ENCODE peak calls at places on chromosome 9, in four cellular contexts. One of them, this sample, is unnamed.

GRCh38 chr9:135103001-135103446 is 15.6 kb downstream of the OLFM1 start:
- DNase-seq in tibial nerve: no peak
- DNase-seq in right atrium auricular region: no peak
- DNase-seq in CD4-positive, alpha-beta T cell: no peak
- DNase-seq in this sample: no peak

GRCh38 chr9:25677301-25678146 is 720 bp downstream of the TUSC1 start:
- DNase-seq in tibial nerve: peak
- DNase-seq in right atrium auricular region: peak
- DNase-seq in CD4-positive, alpha-beta T cell: no peak
- DNase-seq in this sample: no peak

GRCh38 chr9:89080193-89080592 is 88.9 kb downstream of the S1PR3 start:
- DNase-seq in CD4-positive, alpha-beta T cell: no peak
- DNase-seq in tibial nerve: peak
- DNase-seq in right atrium auricular region: peak
- DNase-seq in this sample: no peak

GRCh38 chr9:132415181-132415580 is 5.2 kb downstream of the CFAP77 start:
- DNase-seq in CD4-positive, alpha-beta T cell: no peak
- DNase-seq in right atrium auricular region: no peak
- DNase-seq in tibial nerve: no peak
- DNase-seq in this sample: no peak

GRCh38 chr9:116124472-116125040 is 29.0 kb upstream of the PAPPA start:
- DNase-seq in CD4-positive, alpha-beta T cell: no peak
- DNase-seq in tibial nerve: no peak
- DNase-seq in right atrium auricular region: no peak
- DNase-seq in this sample: no peak

GRCh38 chr9:72355153-72355552 is 9.9 kb downstream of the ZFAND5 start:
- DNase-seq in right atrium auricular region: no peak
- DNase-seq in tibial nerve: no peak
- DNase-seq in CD4-positive, alpha-beta T cell: no peak
- DNase-seq in this sample: no peak

GRCh38 chr9:93891549-93892310 is 63.4 kb downstream of the BARX1 start:
- DNase-seq in tibial nerve: no peak
- DNase-seq in CD4-positive, alpha-beta T cell: no peak
- DNase-seq in right atrium auricular region: peak
- DNase-seq in this sample: no peak

GRCh38 chr9:99326917-99327189 is 104.8 kb downstream of the SEC61B start:
- DNase-seq in tibial nerve: no peak
- DNase-seq in right atrium auricular region: no peak
- DNase-seq in CD4-positive, alpha-beta T cell: no peak
- DNase-seq in this sample: no peak

GRCh38 chr9:98869078-98869745 is 61.7 kb downstream of the GALNT12 start:
- DNase-seq in tibial nerve: no peak
- DNase-seq in CD4-positive, alpha-beta T cell: no peak
- DNase-seq in right atrium auricular region: no peak
- DNase-seq in this sample: no peak

GRCh38 chr9:94867842-94868312 is 141.4 kb downstream of the AOPEP start:
- DNase-seq in CD4-positive, alpha-beta T cell: no peak
- DNase-seq in right atrium auricular region: no peak
- DNase-seq in tibial nerve: no peak
- DNase-seq in this sample: no peak

GRCh38 chr9:135850737-135851136 is 56.6 kb downstream of the CAMSAP1 start:
- DNase-seq in right atrium auricular region: no peak
- DNase-seq in CD4-positive, alpha-beta T cell: no peak
- DNase-seq in tibial nerve: no peak
- DNase-seq in this sample: no peak

GRCh38 chr9:75385236-75385635 is 296.9 kb downstream of the OSTF1 start:
- DNase-seq in right atrium auricular region: no peak
- DNase-seq in tibial nerve: no peak
- DNase-seq in CD4-positive, alpha-beta T cell: no peak
- DNase-seq in this sample: no peak

GRCh38 chr9:120966005-120966369 is 39.4 kb upstream of the TRAF1 start:
- DNase-seq in CD4-positive, alpha-beta T cell: no peak
- DNase-seq in right atrium auricular region: no peak
- DNase-seq in tibial nerve: no peak
- DNase-seq in this sample: no peak

GRCh38 chr9:6443661-6444060 is 30.7 kb downstream of the UHRF2 start:
- DNase-seq in CD4-positive, alpha-beta T cell: no peak
- DNase-seq in tibial nerve: no peak
- DNase-seq in right atrium auricular region: no peak
- DNase-seq in this sample: no peak

GRCh38 chr9:84139296-84140100 is 158.9 kb downstream of the RMI1 start:
- DNase-seq in right atrium auricular region: no peak
- DNase-seq in tibial nerve: no peak
- DNase-seq in CD4-positive, alpha-beta T cell: no peak
- DNase-seq in this sample: no peak

GRCh38 chr9:27726244-27727141 is 153.2 kb upstream of the C9orf72 start:
- DNase-seq in tibial nerve: no peak
- DNase-seq in CD4-positive, alpha-beta T cell: peak
- DNase-seq in right atrium auricular region: no peak
- DNase-seq in this sample: no peak

GRCh38 chr9:109017493-109017892 is 4.2 kb upstream of the CTNNAL1 start:
- DNase-seq in tibial nerve: no peak
- DNase-seq in CD4-positive, alpha-beta T cell: no peak
- DNase-seq in right atrium auricular region: no peak
- DNase-seq in this sample: no peak

GRCh38 chr9:120528327-120528726 is 51.6 kb downstream of the CDK5RAP2 start:
- DNase-seq in tibial nerve: no peak
- DNase-seq in right atrium auricular region: no peak
- DNase-seq in CD4-positive, alpha-beta T cell: no peak
- DNase-seq in this sample: no peak

GRCh38 chr9:69317081-69317480 is 7.9 kb upstream of the ENTREP1 start:
- DNase-seq in tibial nerve: no peak
- DNase-seq in right atrium auricular region: no peak
- DNase-seq in CD4-positive, alpha-beta T cell: no peak
- DNase-seq in this sample: no peak

GRCh38 chr9:132873403-132873802 is 4.7 kb downstream of the AK8 start:
- DNase-seq in tibial nerve: no peak
- DNase-seq in right atrium auricular region: no peak
- DNase-seq in CD4-positive, alpha-beta T cell: no peak
- DNase-seq in this sample: no peak

GRCh38 chr9:115997923-115998322 is 155.7 kb upstream of the PAPPA start:
- DNase-seq in right atrium auricular region: no peak
- DNase-seq in CD4-positive, alpha-beta T cell: no peak
- DNase-seq in tibial nerve: no peak
- DNase-seq in this sample: no peak

GRCh38 chr9:99472240-99472915 is 250.3 kb downstream of the SEC61B start:
- DNase-seq in tibial nerve: no peak
- DNase-seq in CD4-positive, alpha-beta T cell: no peak
- DNase-seq in right atrium auricular region: no peak
- DNase-seq in this sample: no peak

GRCh38 chr9:121707477-121708424 is 56.3 kb downstream of the DAB2IP start:
- DNase-seq in CD4-positive, alpha-beta T cell: no peak
- DNase-seq in tibial nerve: no peak
- DNase-seq in right atrium auricular region: no peak
- DNase-seq in this sample: no peak

GRCh38 chr9:2691212-2691611 is 26.1 kb upstream of the KCNV2 start:
- DNase-seq in tibial nerve: no peak
- DNase-seq in right atrium auricular region: no peak
- DNase-seq in CD4-positive, alpha-beta T cell: no peak
- DNase-seq in this sample: no peak

GRCh38 chr9:3342159-3342777 is 183.5 kb downstream of the RFX3 start:
- DNase-seq in tibial nerve: no peak
- DNase-seq in CD4-positive, alpha-beta T cell: no peak
- DNase-seq in right atrium auricular region: no peak
- DNase-seq in this sample: no peak

GRCh38 chr9:32589083-32589713 is 16.2 kb upstream of the NDUFB6 start:
- DNase-seq in CD4-positive, alpha-beta T cell: no peak
- DNase-seq in right atrium auricular region: no peak
- DNase-seq in tibial nerve: no peak
- DNase-seq in this sample: no peak

GRCh38 chr9:77449177-77450092 is 198.7 kb downstream of the GNA14 start:
- DNase-seq in tibial nerve: no peak
- DNase-seq in CD4-positive, alpha-beta T cell: no peak
- DNase-seq in right atrium auricular region: peak
- DNase-seq in this sample: no peak

GRCh38 chr9:131727795-131728545 is 11.9 kb downstream of the RAPGEF1 start:
- DNase-seq in tibial nerve: no peak
- DNase-seq in CD4-positive, alpha-beta T cell: no peak
- DNase-seq in right atrium auricular region: no peak
- DNase-seq in this sample: no peak

GRCh38 chr9:134136117-134136996 is 475 bp downstream of the WDR5 start:
- DNase-seq in CD4-positive, alpha-beta T cell: no peak
- DNase-seq in right atrium auricular region: no peak
- DNase-seq in tibial nerve: no peak
- DNase-seq in this sample: no peak

GRCh38 chr9:110105107-110105506 is 102.9 kb downstream of the C9orf152 start:
- DNase-seq in CD4-positive, alpha-beta T cell: no peak
- DNase-seq in right atrium auricular region: no peak
- DNase-seq in tibial nerve: no peak
- DNase-seq in this sample: no peak
- H3K27ac ChIP-seq in CD4-positive, alpha-beta T cell: no peak
- H3K27ac ChIP-seq in right atrium auricular region: no peak
- H3K27ac ChIP-seq in tibial nerve: no peak
- H3K27ac ChIP-seq in this sample: no peak

GRCh38 chr9:96514108-96514824 is 64.3 kb downstream of the HABP4 start:
- DNase-seq in tibial nerve: no peak
- DNase-seq in CD4-positive, alpha-beta T cell: no peak
- DNase-seq in right atrium auricular region: no peak
- DNase-seq in this sample: no peak
- H3K27ac ChIP-seq in tibial nerve: peak
- H3K27ac ChIP-seq in CD4-positive, alpha-beta T cell: no peak
- H3K27ac ChIP-seq in right atrium auricular region: peak
- H3K27ac ChIP-seq in this sample: no peak

GRCh38 chr9:130214921-130215320 is 42.7 kb downstream of the NCS1 start:
- DNase-seq in right atrium auricular region: no peak
- DNase-seq in CD4-positive, alpha-beta T cell: no peak
- DNase-seq in tibial nerve: no peak
- DNase-seq in this sample: no peak
- H3K27ac ChIP-seq in right atrium auricular region: no peak
- H3K27ac ChIP-seq in CD4-positive, alpha-beta T cell: no peak
- H3K27ac ChIP-seq in tibial nerve: no peak
- H3K27ac ChIP-seq in this sample: no peak

GRCh38 chr9:127538849-127539258 is 73.2 kb upstream of the STXBP1 start:
- DNase-seq in right atrium auricular region: no peak
- DNase-seq in tibial nerve: no peak
- DNase-seq in CD4-positive, alpha-beta T cell: no peak
- DNase-seq in this sample: no peak
- H3K27ac ChIP-seq in right atrium auricular region: peak
- H3K27ac ChIP-seq in tibial nerve: peak
- H3K27ac ChIP-seq in CD4-positive, alpha-beta T cell: no peak
- H3K27ac ChIP-seq in this sample: peak

DNA sequence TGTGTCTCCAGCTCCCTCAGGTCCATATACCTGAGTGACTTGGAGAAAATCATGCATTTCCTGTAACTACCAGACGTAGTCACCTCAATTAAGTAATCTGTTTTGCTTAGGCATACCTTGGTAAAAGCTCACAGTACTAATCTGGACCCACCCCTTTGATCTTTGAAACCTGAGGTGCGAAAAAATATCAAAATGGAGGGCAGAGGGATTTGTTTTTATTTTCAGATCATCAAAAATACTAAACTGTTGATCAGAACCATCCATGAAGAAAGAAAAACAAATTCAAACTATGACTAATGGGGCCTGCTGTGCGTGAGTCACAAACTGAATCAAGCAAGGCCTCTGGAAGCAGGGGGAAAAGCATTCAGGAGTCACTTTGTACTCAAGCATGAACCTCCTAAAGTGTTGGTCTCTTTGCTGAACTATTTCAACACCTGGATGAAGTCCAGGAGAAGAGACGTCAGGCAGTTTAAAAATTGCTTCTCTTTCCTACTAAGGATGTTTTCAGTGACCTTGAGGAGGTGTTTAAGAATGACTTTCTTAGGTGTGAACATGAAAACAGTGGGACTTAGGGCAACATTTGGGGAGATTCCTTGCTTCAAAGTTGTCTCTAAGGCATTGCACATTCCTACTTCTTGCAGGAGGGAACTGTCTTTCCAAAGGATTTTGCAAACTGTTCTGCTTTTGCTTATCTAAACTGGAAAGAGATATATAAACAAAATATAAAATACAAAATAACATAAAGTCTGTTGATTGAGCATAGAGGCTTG is 76.3 kb downstream of the MUSK start:
- DNase-seq in CD4-positive, alpha-beta T cell: no peak
- DNase-seq in tibial nerve: peak
- DNase-seq in right atrium auricular region: peak
- DNase-seq in this sample: no peak
- H3K27ac ChIP-seq in CD4-positive, alpha-beta T cell: no peak
- H3K27ac ChIP-seq in tibial nerve: peak
- H3K27ac ChIP-seq in right atrium auricular region: peak
- H3K27ac ChIP-seq in this sample: peak

This sample was measured in esophagus squamous epithelium.